ENCODE peak calls at places on chromosomes 16 and 17, in six cellular contexts. One of them, this sample, is unnamed.

GRCh38 chr17:79242873-79243602 is 168.4 kb downstream of the ENGASE start:
- DNase-seq in heart right ventricle: no peak
- DNase-seq in progenitor cell of endocrine pancreas: no peak
- DNase-seq in NCI-H146: no peak
- DNase-seq in HFFc6: no peak
- DNase-seq in NCI-H1436: no peak
- DNase-seq in this sample: no peak

GRCh38 chr17:29579866-29580771 is 9.3 kb downstream of the GIT1 start:
- DNase-seq in heart right ventricle: peak; percentile 87
- DNase-seq in progenitor cell of endocrine pancreas: peak; percentile 57
- DNase-seq in NCI-H146: peak; percentile 62
- DNase-seq in HFFc6: peak; percentile 76
- DNase-seq in NCI-H1436: peak; percentile 89
- DNase-seq in this sample: peak; percentile 73

GRCh38 chr16:63983401-63983800 is 1138.5 kb downstream of the CDH11 start:
- DNase-seq in heart right ventricle: no peak
- DNase-seq in progenitor cell of endocrine pancreas: no peak
- DNase-seq in NCI-H146: no peak
- DNase-seq in HFFc6: no peak
- DNase-seq in NCI-H1436: no peak
- DNase-seq in this sample: peak; percentile 15

GRCh38 chr16:48918520-48919258 is 308.7 kb upstream of the N4BP1 start:
- DNase-seq in heart right ventricle: no peak
- DNase-seq in progenitor cell of endocrine pancreas: no peak
- DNase-seq in NCI-H146: no peak
- DNase-seq in HFFc6: no peak
- DNase-seq in NCI-H1436: no peak
- DNase-seq in this sample: peak; percentile 86

GRCh38 chr16:1262210-1262845 is 6.5 kb downstream of the TPSD1 start:
- DNase-seq in heart right ventricle: no peak
- DNase-seq in progenitor cell of endocrine pancreas: no peak
- DNase-seq in NCI-H146: no peak
- DNase-seq in HFFc6: no peak
- DNase-seq in NCI-H1436: no peak
- DNase-seq in this sample: no peak

GRCh38 chr17:14886200-14886739 is 378.9 kb downstream of the PMP22 start:
- DNase-seq in heart right ventricle: no peak
- DNase-seq in progenitor cell of endocrine pancreas: no peak
- DNase-seq in NCI-H146: no peak
- DNase-seq in HFFc6: peak; percentile 52
- DNase-seq in NCI-H1436: no peak
- DNase-seq in this sample: peak; percentile 44

GRCh38 chr17:78316115-78316866 is 43.6 kb downstream of the SOCS3 start:
- DNase-seq in heart right ventricle: no peak
- DNase-seq in progenitor cell of endocrine pancreas: no peak
- DNase-seq in NCI-H146: no peak
- DNase-seq in HFFc6: no peak
- DNase-seq in NCI-H1436: no peak
- DNase-seq in this sample: no peak

GRCh38 chr17:81599719-81600486 is 37.0 kb downstream of the NPLOC4 start:
- DNase-seq in heart right ventricle: peak; percentile 63
- DNase-seq in progenitor cell of endocrine pancreas: no peak
- DNase-seq in NCI-H146: no peak
- DNase-seq in HFFc6: peak; percentile 63
- DNase-seq in NCI-H1436: no peak
- DNase-seq in this sample: no peak

GRCh38 chr16:4392382-4393242 is 21.0 kb downstream of the VASN start:
- DNase-seq in heart right ventricle: no peak
- DNase-seq in progenitor cell of endocrine pancreas: no peak
- DNase-seq in NCI-H146: no peak
- DNase-seq in HFFc6: peak; percentile 74
- DNase-seq in NCI-H1436: no peak
- DNase-seq in this sample: peak; percentile 62

GRCh38 chr16:67516296-67517177 is 12.1 kb upstream of the RIPOR1 start:
- DNase-seq in heart right ventricle: no peak
- DNase-seq in progenitor cell of endocrine pancreas: no peak
- DNase-seq in NCI-H146: no peak
- DNase-seq in HFFc6: peak; percentile 59
- DNase-seq in NCI-H1436: no peak
- DNase-seq in this sample: no peak

GRCh38 chr17:28071179-28071578 is 28.7 kb downstream of the NLK start:
- DNase-seq in heart right ventricle: no peak
- DNase-seq in progenitor cell of endocrine pancreas: no peak
- DNase-seq in NCI-H146: no peak
- DNase-seq in HFFc6: no peak
- DNase-seq in NCI-H1436: no peak
- DNase-seq in this sample: no peak

GRCh38 chr17:79562117-79562805 is 48.6 kb downstream of the RBFOX3 start:
- DNase-seq in heart right ventricle: no peak
- DNase-seq in progenitor cell of endocrine pancreas: no peak
- DNase-seq in NCI-H146: no peak
- DNase-seq in HFFc6: no peak
- DNase-seq in NCI-H1436: no peak
- DNase-seq in this sample: no peak

GRCh38 chr16:56869513-56870270 is 4.7 kb downstream of the SLC12A3 start:
- DNase-seq in heart right ventricle: no peak
- DNase-seq in progenitor cell of endocrine pancreas: no peak
- DNase-seq in NCI-H146: no peak
- DNase-seq in HFFc6: peak; percentile 17
- DNase-seq in NCI-H1436: no peak
- DNase-seq in this sample: no peak

GRCh38 chr17:66299721-66300120 is 2.7 kb upstream of the PRKCA start:
- DNase-seq in heart right ventricle: no peak
- DNase-seq in progenitor cell of endocrine pancreas: no peak
- DNase-seq in NCI-H146: no peak
- DNase-seq in HFFc6: no peak
- DNase-seq in NCI-H1436: no peak
- DNase-seq in this sample: no peak

GRCh38 chr16:49452568-49452967 is 79.0 kb downstream of the C16orf78 start:
- DNase-seq in heart right ventricle: no peak
- DNase-seq in progenitor cell of endocrine pancreas: no peak
- DNase-seq in NCI-H146: peak; percentile 64
- DNase-seq in HFFc6: no peak
- DNase-seq in NCI-H1436: peak; percentile 19
- DNase-seq in this sample: no peak

GRCh38 chr17:65956814-65957213 is 235.1 kb downstream of the CEP112 start:
- DNase-seq in heart right ventricle: no peak
- DNase-seq in progenitor cell of endocrine pancreas: no peak
- DNase-seq in NCI-H146: no peak
- DNase-seq in HFFc6: no peak
- DNase-seq in NCI-H1436: no peak
- DNase-seq in this sample: peak; percentile 49

GRCh38 chr16:84751947-84752346 is 52.1 kb downstream of the USP10 start:
- DNase-seq in heart right ventricle: no peak
- DNase-seq in progenitor cell of endocrine pancreas: no peak
- DNase-seq in NCI-H146: no peak
- DNase-seq in HFFc6: peak; percentile 7
- DNase-seq in NCI-H1436: no peak
- DNase-seq in this sample: peak; percentile 31

GRCh38 chr16:83929811-83930555 is 23.1 kb upstream of the OSGIN1 start:
- DNase-seq in heart right ventricle: no peak
- DNase-seq in progenitor cell of endocrine pancreas: no peak
- DNase-seq in NCI-H146: no peak
- DNase-seq in HFFc6: no peak
- DNase-seq in NCI-H1436: no peak
- DNase-seq in this sample: no peak

GRCh38 chr16:87963400-87963799 is 12.2 kb downstream of the BANP start:
- DNase-seq in heart right ventricle: no peak
- DNase-seq in progenitor cell of endocrine pancreas: no peak
- DNase-seq in NCI-H146: no peak
- DNase-seq in HFFc6: peak; percentile 80
- DNase-seq in NCI-H1436: no peak
- DNase-seq in this sample: peak; percentile 51

GRCh38 chr16:11572301-11572995 is 14.3 kb downstream of the LITAF start:
- DNase-seq in heart right ventricle: no peak
- DNase-seq in progenitor cell of endocrine pancreas: no peak
- DNase-seq in NCI-H146: no peak
- DNase-seq in HFFc6: no peak
- DNase-seq in NCI-H1436: no peak
- DNase-seq in this sample: no peak

GRCh38 chr17:6366144-6366755 is 68.7 kb downstream of the AIPL1 start:
- DNase-seq in heart right ventricle: no peak
- DNase-seq in progenitor cell of endocrine pancreas: no peak
- DNase-seq in NCI-H146: peak; percentile 72
- DNase-seq in HFFc6: peak; percentile 65
- DNase-seq in NCI-H1436: peak; percentile 3
- DNase-seq in this sample: peak; percentile 90

GRCh38 chr17:54781389-54781788 is 119.3 kb upstream of the TOM1L1 start:
- DNase-seq in heart right ventricle: no peak
- DNase-seq in progenitor cell of endocrine pancreas: no peak
- DNase-seq in NCI-H146: no peak
- DNase-seq in HFFc6: no peak
- DNase-seq in NCI-H1436: no peak
- DNase-seq in this sample: no peak

GRCh38 chr16:68921654-68922053 is 78.3 kb downstream of the TANGO6 start:
- DNase-seq in heart right ventricle: no peak
- DNase-seq in progenitor cell of endocrine pancreas: no peak
- DNase-seq in NCI-H146: no peak
- DNase-seq in HFFc6: no peak
- DNase-seq in NCI-H1436: no peak
- DNase-seq in this sample: peak; percentile 96

GRCh38 chr17:40605301-40605700 is 40.0 kb upstream of the CCR7 start:
- DNase-seq in heart right ventricle: no peak
- DNase-seq in progenitor cell of endocrine pancreas: no peak
- DNase-seq in NCI-H146: no peak
- DNase-seq in HFFc6: no peak
- DNase-seq in NCI-H1436: no peak
- DNase-seq in this sample: no peak

GRCh38 chr16:50274771-50275415 is 8.5 kb downstream of the ADCY7 start:
- DNase-seq in heart right ventricle: no peak
- DNase-seq in progenitor cell of endocrine pancreas: no peak
- DNase-seq in NCI-H146: no peak
- DNase-seq in HFFc6: no peak
- DNase-seq in NCI-H1436: no peak
- DNase-seq in this sample: no peak

GRCh38 chr17:77474292-77474988 is 333.7 kb downstream of the SEC14L1 start:
- DNase-seq in heart right ventricle: peak; percentile 32
- DNase-seq in progenitor cell of endocrine pancreas: no peak
- DNase-seq in NCI-H146: no peak
- DNase-seq in HFFc6: no peak
- DNase-seq in NCI-H1436: no peak
- DNase-seq in this sample: no peak

GRCh38 chr16:85423631-85424030 is 189.5 kb upstream of the GSE1 start:
- DNase-seq in heart right ventricle: no peak
- DNase-seq in progenitor cell of endocrine pancreas: no peak
- DNase-seq in NCI-H146: no peak
- DNase-seq in HFFc6: no peak
- DNase-seq in NCI-H1436: no peak
- DNase-seq in this sample: no peak

GRCh38 chr16:12503201-12503600 is 300.5 kb downstream of the CPPED1 start:
- DNase-seq in heart right ventricle: no peak
- DNase-seq in progenitor cell of endocrine pancreas: no peak
- DNase-seq in NCI-H146: peak; percentile 95
- DNase-seq in HFFc6: no peak
- DNase-seq in NCI-H1436: peak; percentile 9
- DNase-seq in this sample: no peak

GRCh38 chr16:2904100-2904921 is 7.4 kb upstream of the FLYWCH1 start:
- DNase-seq in heart right ventricle: peak; percentile 87
- DNase-seq in progenitor cell of endocrine pancreas: peak; percentile 71
- DNase-seq in NCI-H146: peak; percentile 88
- DNase-seq in HFFc6: peak; percentile 78
- DNase-seq in NCI-H1436: peak; percentile 68
- DNase-seq in this sample: peak; percentile 81

GRCh38 chr17:27861979-27862378 is 31.2 kb downstream of the LYRM9 start:
- DNase-seq in heart right ventricle: no peak
- DNase-seq in progenitor cell of endocrine pancreas: no peak
- DNase-seq in NCI-H146: no peak
- DNase-seq in HFFc6: no peak
- DNase-seq in NCI-H1436: no peak
- DNase-seq in this sample: peak; percentile 86

GRCh38 chr17:61415374-61416210 is 15.9 kb downstream of the TBX2 start:
- DNase-seq in heart right ventricle: no peak
- DNase-seq in progenitor cell of endocrine pancreas: no peak
- DNase-seq in NCI-H146: no peak
- DNase-seq in HFFc6: no peak
- DNase-seq in NCI-H1436: no peak
- DNase-seq in this sample: no peak

GRCh38 chr17:31695456-31696090 is 163.5 kb downstream of the COPRS start:
- DNase-seq in heart right ventricle: no peak
- DNase-seq in progenitor cell of endocrine pancreas: no peak
- DNase-seq in NCI-H146: no peak
- DNase-seq in HFFc6: peak; percentile 43
- DNase-seq in NCI-H1436: no peak
- DNase-seq in this sample: no peak

GRCh38 chr16:10576390-10577304 is 3.8 kb downstream of the EMP2 start:
- DNase-seq in heart right ventricle: no peak
- DNase-seq in progenitor cell of endocrine pancreas: no peak
- DNase-seq in NCI-H146: no peak
- DNase-seq in HFFc6: no peak
- DNase-seq in NCI-H1436: no peak
- DNase-seq in this sample: no peak

This sample was measured in mammary epithelial cell.